ENCODE peak calls at places on chromosomes 12 and 14, in seven cellular contexts. V is HT1080; J is breast epithelium; D is MCF 10A; Q is hepatocyte; T is iPS-NIHi11; C is activated naive CD4-positive, alpha-beta T cell treated with anti-CD3 and anti-CD28 coated beads, Interleukin-2, amount 50 U/mL, for 72 hours. X is an unnamed sample.

GRCh38 chr14:69059658-69060648 is 80.9 kb upstream of the ACTN1 start:
- DNase-seq in Q (peak), D (peak), C (no peak), J (no peak), T (no peak), V (peak), X (peak)

GRCh38 chr12:98351089-98351488 is 164.3 kb upstream of the TMPO start:
- DNase-seq in J (no peak), D (no peak), V (no peak), T (no peak), Q (no peak), C (no peak), X (no peak)

GRCh38 chr14:70915415-70915814 is 8.2 kb downstream of the PCNX1 start:
- DNase-seq in J (no peak), V (no peak), Q (no peak), D (no peak), T (no peak), C (no peak), X (no peak)

GRCh38 chr12:120783197-120783596 is 57.6 kb downstream of the ACADS start:
- DNase-seq in D (peak), C (no peak), V (peak), T (no peak), J (no peak), Q (no peak), X (peak)

GRCh38 chr14:64561631-64562030 is 11.9 kb downstream of the PPP1R36 start:
- DNase-seq in V (no peak), C (no peak), T (no peak), D (peak), Q (no peak), J (no peak), X (no peak)

GRCh38 chr14:75578099-75578785 is at the start of gene FLVCR2:
- DNase-seq in D (peak), T (peak), Q (peak), J (peak), V (peak), C (peak), X (peak)

GRCh38 chr14:36021030-36021422 is 155.5 kb downstream of the PTCSC3 start:
- DNase-seq in Q (no peak), T (no peak), C (no peak), D (no peak), V (no peak), J (no peak), X (no peak)

GRCh38 chr12:110343921-110344555 is 59.5 kb downstream of the ANAPC7 start:
- DNase-seq in V (no peak), T (no peak), Q (no peak), J (no peak), C (no peak), D (no peak), X (no peak)

GRCh38 chr12:46389130-46389616 is 16.6 kb upstream of the SLC38A2 start:
- DNase-seq in C (no peak), J (no peak), T (no peak), D (no peak), Q (no peak), V (no peak), X (no peak)

GRCh38 chr14:27553820-27554219 is 956.0 kb upstream of the NOVA1 start:
- DNase-seq in T (no peak), C (no peak), D (peak), J (no peak), V (no peak), Q (no peak), X (no peak)

GRCh38 chr12:124457287-124458219 is 109.9 kb downstream of the NCOR2 start:
- DNase-seq in V (no peak), Q (peak), J (peak), C (peak), T (no peak), D (no peak), X (no peak)

GRCh38 chr14:105228562-105228961 is 19.8 kb upstream of the BTBD6 start:
- DNase-seq in J (no peak), T (no peak), C (no peak), D (no peak), V (no peak), Q (no peak), X (no peak)

GRCh38 chr14:79328863-79329262 is 882.4 kb downstream of the DIO2 start:
- DNase-seq in D (no peak), Q (no peak), C (no peak), V (peak), J (no peak), T (no peak), X (peak)

GRCh38 chr12:95836185-95836609 is 22.6 kb upstream of the SNRPF start:
- DNase-seq in D (peak), J (no peak), V (peak), C (no peak), Q (no peak), T (no peak), X (peak)

GRCh38 chr12:8077207-8077606 is 4.9 kb upstream of the NECAP1 start:
- DNase-seq in J (no peak), Q (no peak), C (no peak), V (peak), T (no peak), D (peak), X (peak)

GRCh38 chr14:105865266-105865903 is 339.0 kb downstream of the TMEM121 start:
- DNase-seq in D (no peak), J (no peak), T (peak), V (no peak), C (peak), Q (no peak), X (no peak)

GRCh38 chr12:14930299-14930698 is 8.0 kb downstream of the ERP27 start:
- DNase-seq in Q (no peak), V (no peak), C (no peak), D (no peak), J (no peak), T (no peak), X (no peak)

GRCh38 chr12:1777798-1778197 is 42.6 kb upstream of the LRTM2 start:
- DNase-seq in T (no peak), V (peak), Q (no peak), D (peak), J (no peak), C (no peak), X (peak)

GRCh38 chr12:85275359-85275758 is 4.7 kb upstream of the ALX1 start:
- DNase-seq in C (no peak), J (no peak), D (peak), V (no peak), Q (peak), T (no peak), X (no peak)

GRCh38 chr14:105314287-105315185 is at the start of gene PACS2:
- DNase-seq in C (peak), T (peak), Q (peak), D (peak), V (peak), J (peak), X (peak)

GRCh38 chr14:91229743-91230200 is 14.7 kb downstream of the GPR68 start:
- DNase-seq in V (peak), Q (no peak), D (no peak), C (peak), T (no peak), J (no peak), X (peak)

GRCh38 chr12:93060666-93061413 is 131.7 kb upstream of the EEA1 start:
- DNase-seq in D (no peak), V (no peak), J (no peak), Q (peak), T (peak), C (no peak), X (no peak)

GRCh38 chr14:75518625-75519024 is 3.6 kb upstream of the BATF start:
- DNase-seq in C (no peak), Q (no peak), D (peak), T (peak), J (no peak), V (no peak), X (peak)

GRCh38 chr12:15782667-15783066 is 6.5 kb downstream of the EPS8 start:
- DNase-seq in T (no peak), J (no peak), C (no peak), D (peak), V (no peak), Q (no peak), X (no peak)

GRCh38 chr12:7060353-7060954 is at the start of gene C1S:
- DNase-seq in V (peak), Q (peak), C (no peak), J (peak), T (peak), D (peak), X (peak)

GRCh38 chr14:95119336-95119735 is 38.0 kb downstream of the DICER1 start:
- DNase-seq in J (no peak), T (no peak), C (no peak), V (no peak), Q (no peak), D (no peak), X (no peak)

GRCh38 chr12:71242511-71242910 is 84.7 kb upstream of the TSPAN8 start:
- DNase-seq in V (no peak), C (no peak), D (no peak), J (no peak), Q (no peak), T (no peak), X (no peak)

GRCh38 chr14:94977016-94977415 is 180.3 kb downstream of the DICER1 start:
- DNase-seq in D (peak), C (no peak), Q (no peak), V (no peak), T (no peak), J (peak), X (peak)

GRCh38 chr14:69982220-69982795 is 103.1 kb downstream of the SMOC1 start:
- DNase-seq in T (no peak), D (peak), Q (no peak), V (no peak), C (no peak), J (peak), X (no peak)

GRCh38 chr12:121796855-121797751 is 3.6 kb upstream of the RHOF start:
- DNase-seq in D (peak), V (peak), J (peak), T (peak), Q (peak), C (no peak), X (no peak)

GRCh38 chr12:109027767-109028166 is 6.9 kb upstream of the SVOP start:
- DNase-seq in C (no peak), D (no peak), T (no peak), V (no peak), Q (no peak), J (no peak), X (peak)

GRCh38 chr12:86698581-86698980 is 442.4 kb upstream of the MGAT4C start:
- DNase-seq in Q (no peak), C (no peak), D (no peak), V (no peak), J (no peak), T (no peak), X (no peak)

GRCh38 chr12:28057856-28058615 is 85.5 kb upstream of the PTHLH start:
- DNase-seq in T (no peak), Q (no peak), C (no peak), V (peak), D (peak), J (no peak), X (peak)

GRCh38 chr12:4445156-4446020 is at the start of gene FGF6:
- DNase-seq in J (no peak), V (no peak), Q (no peak), C (no peak), T (no peak), D (no peak), X (no peak)

GRCh38 chr12:59587710-59588109 is 8.1 kb upstream of the SLC16A7 start:
- DNase-seq in V (no peak), J (no peak), C (no peak), D (no peak), T (no peak), Q (no peak), X (no peak)

GRCh38 chr14:34710006-34710405 is 4.4 kb downstream of the CFL2 start:
- DNase-seq in C (no peak), V (no peak), T (no peak), J (no peak), Q (no peak), D (no peak), X (no peak)